ENCODE peak calls at places on chromosomes 13 and 19, in eight cellular contexts. H is astrocyte, Q is MM.1S, P is Karpas-422, S is DND-41, U is PC-3, R is GM23248, L is endothelial cell of umbilical vein. J is an unnamed sample. For H3K9me3, the result is how much of the 10 kb centered on the place peaks cover.

GRCh38 chr19:30073152-30074000 is 131.3 kb downstream of the URI1 start:
- DNase-seq in P (no peak), S (no peak), Q (no peak), U (no peak), R (no peak), L (no peak), H (no peak), J (no peak)

GRCh38 chr13:90299238-90299637 is 1048.2 kb upstream of the MIR17HG start:
- DNase-seq in Q (no peak), U (no peak), S (no peak), R (no peak), P (no peak), L (no peak), H (no peak), J (no peak)

GRCh38 chr19:52689804-52690394 is 44.9 kb downstream of the ZNF611 start:
- DNase-seq in H (no peak), L (peak), Q (no peak), P (peak), R (peak), S (peak), U (no peak), J (peak)

GRCh38 chr19:43675269-43675879 is 5.4 kb upstream of the PLAUR start:
- DNase-seq in L (peak), Q (peak), U (peak), H (peak), P (no peak), R (peak), S (no peak), J (peak)

GRCh38 chr13:22665531-22665930 is 515.2 kb upstream of the SGCG start:
- DNase-seq in R (no peak), Q (no peak), U (peak), S (no peak), P (no peak), L (no peak), H (no peak), J (no peak)

GRCh38 chr13:97058417-97058816 is 64.1 kb upstream of the OXGR1 start:
- DNase-seq in P (no peak), S (no peak), H (no peak), Q (no peak), U (no peak), R (no peak), L (no peak), J (peak)

GRCh38 chr13:35475131-35475959 is 1.1 kb downstream of the MAB21L1 start:
- DNase-seq in P (peak), Q (peak), R (peak), H (peak), L (peak), U (no peak), S (no peak), J (peak)

GRCh38 chr13:99886706-99887105 is 84.9 kb downstream of the ZIC5 start:
- DNase-seq in Q (no peak), S (no peak), L (no peak), H (no peak), P (no peak), U (peak), R (peak), J (no peak)

GRCh38 chr13:28984825-28985224 is 164.7 kb downstream of the MTUS2 start:
- DNase-seq in S (no peak), L (no peak), R (no peak), P (no peak), Q (no peak), H (no peak), U (no peak), J (peak)

GRCh38 chr13:93776936-93777335 is 550.3 kb downstream of the GPC6 start:
- DNase-seq in Q (no peak), P (no peak), S (no peak), R (peak), L (no peak), H (peak), U (peak), J (peak)

GRCh38 chr19:47663911-47664771 is 49.1 kb upstream of the EHD2 start:
- DNase-seq in R (peak), Q (no peak), S (no peak), L (no peak), P (no peak), H (peak), U (peak), J (peak)

GRCh38 chr13:45584816-45585215 is 30.7 kb downstream of the ERICH6B start:
- DNase-seq in L (no peak), R (peak), H (no peak), Q (no peak), P (no peak), S (no peak), U (peak), J (no peak)

DNA sequence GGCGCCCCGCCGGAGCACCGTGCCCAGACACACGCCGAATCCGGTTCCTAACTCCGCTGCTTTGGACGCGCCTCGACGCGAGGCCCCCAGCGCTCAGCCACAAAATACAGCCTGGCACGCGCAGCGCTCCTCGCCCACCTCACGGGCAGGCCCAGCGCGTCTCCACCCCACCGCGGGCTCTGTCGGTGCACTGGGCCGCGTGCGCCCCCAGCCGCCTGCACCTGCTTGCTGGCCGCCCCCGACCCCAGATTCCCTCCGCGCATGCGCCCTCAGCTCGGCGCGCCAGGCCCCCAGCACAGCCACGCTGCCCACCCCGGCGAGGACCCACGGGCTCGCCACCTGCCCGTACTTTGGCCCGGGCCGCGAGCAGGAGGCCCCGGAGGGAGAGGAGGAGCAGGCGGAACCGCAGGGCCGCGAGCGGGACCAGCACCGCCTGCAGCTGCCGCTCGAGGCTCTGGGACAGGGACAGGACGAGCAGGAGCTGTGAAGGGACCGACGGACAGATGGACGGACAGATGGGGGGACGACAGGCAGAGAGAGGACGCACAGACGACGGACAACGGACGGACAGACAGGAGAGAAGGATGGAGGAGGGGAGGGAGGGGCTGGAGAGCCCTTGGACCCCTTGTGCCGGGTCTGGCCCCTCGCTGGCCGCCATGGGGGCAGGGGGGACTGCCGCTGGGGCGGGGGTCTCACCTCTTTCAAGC is 5.4 kb downstream of the ANO8 start:
- DNase-seq in R (no peak), U (no peak), H (no peak), P (no peak), S (no peak), Q (no peak), L (no peak), J (no peak)
- H3K9ac ChIP-seq in R (no peak), U (no peak), H (no peak), P (no peak), S (no peak), Q (no peak), L (no peak), J (no peak)

GRCh38 chr13:50152224-50152623 is 137.0 kb downstream of the KCNRG start:
- DNase-seq in U (no peak), H (no peak), R (no peak), P (peak), L (no peak), S (peak), Q (peak), J (peak)
- H3K4me3 ChIP-seq in U (peak), H (no peak), R (peak), P (peak), L (no peak), S (peak), Q (peak), J (peak)

GRCh38 chr19:16915734-16916133 is 26.9 kb downstream of the F2RL3 start:
- DNase-seq in L (no peak), S (no peak), U (no peak), R (no peak), Q (no peak), H (no peak), P (no peak), J (no peak)
- H3K9me3 ChIP-seq in L (under half), S (under half), U (under half), R (under half), Q (under half), H (under half), P (under half), J (under half)

DNA sequence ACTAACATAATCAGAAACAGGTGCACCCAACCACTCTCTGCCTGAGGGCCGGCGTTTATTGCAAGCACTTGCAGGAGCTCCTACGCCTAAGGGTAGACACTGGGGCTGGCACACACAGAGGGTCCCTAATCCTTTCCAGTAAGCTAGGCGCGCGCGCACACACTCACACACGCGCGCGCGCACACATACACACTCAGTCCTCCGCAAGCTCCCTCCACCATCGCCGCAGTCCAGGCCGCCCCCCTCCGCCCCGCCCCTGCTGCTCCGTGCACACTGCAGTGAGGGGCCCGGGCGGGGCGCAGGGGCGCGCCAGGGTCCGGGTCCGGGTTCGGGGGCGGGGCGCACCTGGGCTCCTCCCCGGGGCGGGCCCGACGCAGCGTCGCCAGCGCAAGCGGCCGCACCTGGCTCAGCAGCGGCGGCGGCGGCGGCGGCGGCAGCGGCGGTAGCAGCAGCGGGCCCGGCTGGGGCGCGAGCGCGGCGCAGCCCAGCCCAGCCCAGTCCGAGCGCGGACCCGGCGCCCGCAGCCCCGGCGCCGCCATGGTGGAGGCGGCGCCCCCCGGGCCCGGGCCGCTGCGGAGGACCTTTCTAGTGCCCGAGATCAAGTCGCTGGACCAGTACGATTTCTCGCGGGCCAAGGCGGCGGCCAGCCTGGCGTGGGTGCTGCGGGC is at the start of gene CAMSAP3:
- DNase-seq in R (peak), Q (peak), L (no peak), U (peak), S (no peak), H (no peak), P (peak), J (peak)
- H3K9ac ChIP-seq in R (no peak), Q (no peak), L (no peak), U (peak), S (no peak), H (no peak), P (no peak), J (no peak)

DNA sequence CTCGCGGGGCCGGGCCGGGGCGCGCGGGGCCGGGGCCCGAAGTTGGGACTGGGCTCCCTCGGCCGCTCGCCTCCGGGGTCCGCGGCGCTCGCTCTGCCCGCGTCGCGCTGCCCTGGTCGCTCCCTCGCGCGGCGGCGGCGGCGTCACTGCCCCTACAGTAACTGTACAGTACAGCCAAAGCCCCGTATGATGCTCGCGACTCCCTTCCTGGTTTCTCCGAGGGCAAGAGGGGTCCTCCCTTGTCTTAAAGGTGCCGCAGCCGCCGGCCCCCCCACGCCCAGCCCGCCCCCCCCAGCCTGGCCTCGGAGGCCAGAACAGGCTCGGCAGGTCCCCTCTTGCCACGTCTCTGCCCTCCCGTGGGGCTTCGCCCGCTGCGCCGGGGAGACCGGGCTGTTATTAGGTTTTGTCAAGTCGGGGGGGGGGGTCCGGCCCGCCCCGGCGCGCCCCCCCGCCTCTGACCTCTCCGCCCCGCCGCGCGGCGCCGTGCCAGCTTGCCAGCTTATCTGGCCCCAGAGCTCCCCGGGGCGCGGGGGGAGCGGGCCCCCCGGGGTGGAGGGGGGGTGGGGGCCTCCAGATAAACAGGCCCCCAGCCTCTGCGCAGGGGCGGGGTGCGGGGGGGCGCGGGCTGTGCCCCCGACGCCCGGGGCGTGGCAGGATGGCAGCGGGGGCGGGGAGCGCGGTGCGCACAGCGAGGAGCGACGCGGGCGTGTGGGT is at the start of gene ZBTB7A:
- DNase-seq in H (peak), Q (peak), R (peak), P (peak), S (peak), U (peak), L (peak), J (peak)
- H3K4me3 ChIP-seq in H (peak), Q (peak), R (peak), P (peak), S (peak), U (peak), L (peak), J (peak)

DNA sequence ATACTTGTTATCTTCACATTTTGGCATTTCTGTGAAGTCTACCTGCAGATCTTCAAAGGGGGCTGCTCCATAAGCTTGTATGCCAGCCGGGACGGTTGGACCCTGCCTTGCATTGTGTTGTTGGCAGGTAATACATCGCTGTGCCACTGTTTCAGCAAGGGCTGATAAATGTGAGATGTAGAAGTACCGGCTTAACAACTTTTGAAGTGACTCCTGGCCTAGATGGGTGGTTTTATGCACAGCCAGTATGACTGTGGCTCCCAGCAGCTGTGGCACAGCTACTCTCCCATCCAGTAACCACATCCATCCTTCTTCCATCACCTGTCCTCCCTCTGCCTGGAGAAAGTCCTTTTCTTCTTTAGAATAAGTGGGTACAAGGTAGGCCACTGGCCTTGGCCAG is 19.7 kb downstream of the ZNF700 start:
- DNase-seq in H (no peak), S (no peak), Q (no peak), R (no peak), L (no peak), U (no peak), P (no peak), J (no peak)
- H3K9me3 ChIP-seq in H (half or more), S (half or more), Q (under half), R (under half), L (under half), U (half or more), P (half or more), J (half or more)

DNA sequence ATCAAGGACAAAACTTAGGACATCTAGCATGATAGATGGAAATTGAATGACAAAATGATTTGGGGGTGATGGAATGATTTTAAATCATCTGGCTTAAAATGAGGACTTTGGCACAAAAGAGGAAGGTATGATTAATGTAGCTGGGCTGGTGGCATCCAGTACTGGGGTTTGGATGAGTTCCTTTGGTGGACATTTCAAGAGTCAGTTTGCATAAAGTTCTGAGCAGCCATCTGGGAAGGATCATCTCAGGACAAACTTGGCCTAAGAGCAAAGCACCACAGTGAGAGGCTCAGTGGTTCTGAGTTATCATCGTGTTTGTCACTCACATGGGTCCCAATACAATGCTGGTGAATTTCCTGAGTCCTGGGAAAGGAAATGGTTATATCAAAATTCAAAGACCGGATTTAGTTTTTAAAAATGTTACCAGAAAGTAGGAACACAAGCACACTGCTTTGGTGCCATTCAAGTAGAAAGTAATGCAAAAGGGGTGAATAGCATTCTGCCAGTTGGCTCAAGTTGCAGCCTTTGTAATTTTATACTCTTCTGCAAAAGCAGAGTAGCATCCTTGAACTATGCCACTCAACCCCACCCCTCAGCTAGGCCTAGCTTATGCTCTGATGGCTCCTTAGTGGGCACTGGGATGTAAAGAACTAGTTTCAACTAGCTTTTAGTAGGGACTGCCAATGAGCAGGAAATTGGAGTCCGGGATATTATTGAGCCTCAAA is 219.0 kb downstream of the COG6 start:
- DNase-seq in P (peak), Q (no peak), H (no peak), L (peak), R (no peak), S (no peak), U (no peak), J (no peak)
- H3K9ac ChIP-seq in P (peak), Q (no peak), H (no peak), L (no peak), R (no peak), S (no peak), U (no peak), J (peak)

J was measured in adipocyte.